ENCODE peak calls at places on chromosomes 4 and X, in six cellular contexts. Y is HepG2, J is GM12878, O is A549, H is SK-N-SH, Q is K562. X is an unnamed sample.

GRCh38 chr4:138161351-138161750 is 80.8 kb downstream of the SLC7A11 start:
- DNase-seq in O (no peak), H (no peak), Y (no peak), Q (no peak), J (no peak), X (no peak)

GRCh38 chr4:101158136-101158485 is 189.2 kb downstream of the PPP3CA start:
- DNase-seq in J (no peak), O (no peak), Q (no peak), H (no peak), Y (no peak), X (no peak)

GRCh38 chrX:57772637-57773036 is 92.6 kb upstream of the NLRP2B start:
- DNase-seq in H (no peak), J (no peak), Q (no peak), O (no peak), Y (no peak), X (no peak)

GRCh38 chr4:188930822-188931221 is 791.6 kb downstream of the TRIML1 start:
- DNase-seq in J (no peak), O (no peak), H (no peak), Q (no peak), Y (no peak), X (no peak)

GRCh38 chr4:152106113-152106763 is 345.4 kb upstream of the GATB start:
- DNase-seq in H (no peak), O (peak), J (no peak), Y (peak), Q (no peak), X (no peak)

GRCh38 chrX:151100796-151101195 is 75.6 kb upstream of the GPR50 start:
- DNase-seq in H (no peak), O (no peak), Q (peak), Y (no peak), J (no peak), X (no peak)

GRCh38 chrX:124217289-124218251 is 114.9 kb upstream of the TEX13D start:
- DNase-seq in H (no peak), O (no peak), Q (no peak), J (no peak), Y (peak), X (no peak)

GRCh38 chrX:19852014-19853005 is 35.1 kb downstream of the SH3KBP1 start:
- DNase-seq in O (no peak), H (no peak), J (no peak), Q (no peak), Y (peak), X (no peak)

GRCh38 chr4:69546121-69546520 is 50.4 kb upstream of the UGT2B4 start:
- DNase-seq in H (no peak), Q (no peak), O (no peak), Y (no peak), J (no peak), X (no peak)

GRCh38 chrX:37776283-37776986 is 3.4 kb upstream of the CYBB start:
- DNase-seq in J (no peak), O (no peak), Y (no peak), H (no peak), Q (no peak), X (no peak)

GRCh38 chr4:100657187-100657586 is 139.4 kb upstream of the EMCN start:
- DNase-seq in Y (no peak), Q (no peak), H (no peak), O (no peak), J (no peak), X (no peak)

GRCh38 chr4:84582302-84582987 is 482 bp upstream of the CDS1 start:
- DNase-seq in O (peak), Q (peak), J (no peak), H (peak), Y (peak), X (peak)

GRCh38 chr4:72313121-72313520 is 255.9 kb downstream of the ADAMTS3 start:
- DNase-seq in Y (no peak), Q (no peak), O (no peak), J (no peak), H (no peak), X (no peak)

GRCh38 chrX:119236599-119237525 is 777 bp downstream of the PGRMC1 start:
- DNase-seq in Q (peak), O (no peak), Y (no peak), J (no peak), H (peak), X (peak)

GRCh38 chr4:182276214-182277109 is 33.3 kb downstream of the TENM3 start:
- DNase-seq in H (peak), Y (no peak), Q (no peak), J (no peak), O (no peak), X (no peak)

GRCh38 chrX:55312655-55313054 is 47.9 kb upstream of the PAGE3 start:
- DNase-seq in J (no peak), Y (no peak), Q (no peak), O (no peak), H (no peak), X (no peak)

DNA sequence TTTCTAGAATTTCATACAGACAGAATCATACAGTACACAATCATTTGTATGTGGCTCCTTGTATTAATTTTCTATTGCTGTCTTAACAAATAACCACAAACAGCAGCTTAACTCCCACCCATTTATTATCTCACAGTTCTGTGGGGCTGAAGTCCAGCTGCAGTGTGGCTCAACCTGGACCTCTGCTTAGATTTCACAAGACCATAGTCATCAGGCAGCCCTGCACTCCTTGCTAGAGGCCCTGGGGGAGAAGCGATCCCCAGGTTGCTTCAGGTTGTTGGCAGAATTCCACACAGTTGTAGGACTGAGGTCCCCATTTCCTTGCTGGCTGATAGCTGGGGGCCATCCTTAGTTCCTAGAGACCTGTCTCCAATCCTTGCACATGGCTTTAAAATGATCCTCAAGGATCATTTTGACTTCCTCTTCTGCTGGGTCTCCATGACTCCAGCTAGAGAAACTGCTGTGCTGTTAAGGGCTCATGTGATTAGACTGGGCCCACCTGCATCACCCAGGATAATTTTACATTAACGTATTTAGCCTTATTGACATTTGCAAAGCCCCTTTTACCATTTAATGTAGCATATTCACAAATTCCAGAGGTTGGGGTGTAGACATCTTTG is 60.9 kb upstream of the SMAD1 start:
- DNase-seq in Y (peak), H (no peak), J (no peak), O (no peak), Q (no peak), X (no peak)
- TF ChIP-seq CHD2 in Y (no peak), H (no peak), J (no peak), O (no peak), Q (no peak), X (no peak)

DNA sequence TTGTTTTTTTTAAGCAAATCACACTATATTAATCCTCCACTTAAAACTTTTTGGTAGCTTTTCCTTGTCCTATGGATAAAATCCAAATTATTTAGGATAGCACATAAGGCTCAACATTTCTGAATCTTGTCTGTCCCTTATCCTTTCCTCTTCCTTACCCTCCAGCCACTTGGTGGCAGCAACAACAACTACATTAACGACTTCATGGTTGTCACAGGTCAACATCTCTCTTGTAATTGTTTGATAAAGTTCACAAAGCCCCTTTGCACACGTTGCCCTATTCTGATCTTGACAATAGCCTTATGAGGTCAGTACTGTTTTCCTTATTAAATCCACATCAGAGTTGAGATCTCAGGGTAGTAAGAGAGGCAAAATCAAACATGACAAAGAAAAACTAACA is 269.0 kb upstream of the PABPC4L start:
- DNase-seq in H (no peak), J (no peak), Y (peak), Q (no peak), O (no peak), X (no peak)
- TF ChIP-seq CHD2 in H (no peak), J (no peak), Y (no peak), Q (no peak), O (no peak), X (no peak)

DNA sequence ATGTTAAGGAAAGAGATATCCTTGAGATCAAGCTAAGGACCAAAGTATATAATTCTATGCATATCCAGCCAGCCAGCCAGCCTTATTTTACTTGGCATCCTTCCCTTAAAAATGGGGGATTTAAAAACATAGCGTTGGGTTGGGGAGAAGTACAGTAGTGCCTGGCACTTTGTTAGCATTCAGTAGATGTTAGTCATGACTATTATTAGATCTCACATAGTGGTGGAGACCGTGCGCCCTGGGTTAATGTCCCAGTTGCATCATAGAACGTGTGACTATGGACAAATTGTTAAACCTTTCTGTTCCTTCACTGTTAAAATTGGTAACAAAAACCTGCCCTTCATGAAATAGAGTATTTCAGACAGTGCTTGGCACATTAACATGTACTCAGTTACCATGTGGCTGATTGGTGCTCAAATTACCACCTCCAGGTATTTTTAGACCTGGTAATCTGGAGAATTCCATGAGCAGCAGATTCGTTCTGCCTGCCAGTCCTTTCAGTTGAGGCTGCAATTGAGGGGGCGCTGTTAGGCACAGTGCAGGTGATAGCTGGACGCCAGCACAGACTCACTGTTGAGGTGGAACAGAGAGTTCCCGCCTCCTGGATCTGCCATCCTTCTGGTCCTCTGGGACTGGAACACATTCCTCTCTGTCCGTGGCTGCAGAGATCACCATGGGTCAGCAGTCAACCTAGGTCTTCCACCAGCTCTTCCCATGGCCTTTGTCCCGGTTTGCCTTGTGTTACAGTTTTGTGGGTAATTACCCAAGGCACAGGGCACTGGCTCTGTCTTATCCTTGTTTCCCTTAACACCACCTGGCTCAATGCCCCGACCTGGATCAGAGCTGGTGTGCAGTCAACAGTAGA is 31.7 kb downstream of the RBBP7 start:
- DNase-seq in J (no peak), Y (no peak), H (no peak), Q (no peak), O (no peak), X (no peak)
- TF ChIP-seq CHD2 in J (no peak), Y (no peak), H (no peak), Q (no peak), O (no peak), X (no peak)

GRCh38 chrX:153791104-153791852 is 2.9 kb downstream of the IDH3G start:
- DNase-seq in H (no peak), Y (no peak), J (no peak), O (no peak), Q (peak), X (no peak)

GRCh38 chrX:153794018-153794896 is at the start of the genes IDH3G and SSR4:
- DNase-seq in J (peak), Y (peak), Q (peak), O (peak), H (peak), X (peak)

GRCh38 chrX:153792368-153792767 is 1.8 kb downstream of the IDH3G start:
- DNase-seq in J (no peak), Y (no peak), Q (no peak), H (no peak), O (no peak), X (no peak)

GRCh38 chrX:153793291-153793690 is 884 bp downstream of the IDH3G start:
- DNase-seq in Y (no peak), H (no peak), O (no peak), Q (no peak), J (no peak), X (no peak)

DNA sequence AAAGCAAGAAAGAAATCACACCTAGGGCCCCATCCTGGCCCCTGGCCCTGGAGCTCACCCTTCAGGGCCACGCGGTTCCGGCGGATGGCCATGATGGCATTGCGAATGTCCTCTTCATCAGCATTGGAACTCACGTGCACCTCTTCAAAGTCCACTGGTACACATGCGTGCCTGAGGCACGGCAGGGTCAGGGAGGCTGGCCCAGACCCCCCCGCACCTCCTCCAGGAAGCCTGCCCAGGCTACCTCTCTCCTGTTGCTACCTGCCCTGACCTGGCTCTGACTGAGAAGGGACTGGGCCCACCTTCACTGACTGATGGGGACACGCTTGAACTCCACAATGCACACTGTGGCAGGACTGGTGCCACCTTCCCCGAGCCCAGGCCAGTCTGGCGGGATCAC is 4.5 kb downstream of the IDH3G start:
- DNase-seq in Q (no peak), H (no peak), J (no peak), O (no peak), Y (no peak), X (no peak)
- TF ChIP-seq CHD2 in Q (no peak), H (no peak), J (no peak), O (no peak), Y (no peak), X (no peak)

GRCh38 chr4:7000421-7001176 is 42.6 kb upstream of the TADA2B start:
- DNase-seq in Q (no peak), H (no peak), Y (no peak), J (no peak), O (no peak), X (no peak)
- TF ChIP-seq CHD2 in Q (no peak), H (no peak), Y (no peak), J (no peak), O (no peak), X (no peak)

GRCh38 chr4:112523008-112523440 is 7.0 kb upstream of the NEUROG2 start:
- DNase-seq in O (no peak), Y (no peak), H (no peak), J (no peak), Q (peak), X (peak)
- TF ChIP-seq CHD2 in O (no peak), Y (no peak), H (no peak), J (peak), Q (no peak), X (peak)

X was measured in H1.